ENCODE peak calls at places on chromosome 4, in seven cellular contexts. One of them, this sample, is unnamed.

GRCh38 chr4:151777471-151777870 is 16.7 kb upstream of the GATB start:
- DNase-seq in fibroblast of pulmonary artery: no peak
- DNase-seq in progenitor cell of endocrine pancreas: no peak
- DNase-seq in right lobe of liver: no peak
- DNase-seq in chondrocyte: no peak
- DNase-seq in adrenal gland: no peak
- DNase-seq in cardiac muscle cell: no peak
- DNase-seq in this sample: no peak

GRCh38 chr4:165364452-165365080 is 14.2 kb upstream of the CPE start:
- DNase-seq in right lobe of liver: no peak
- DNase-seq in cardiac muscle cell: no peak
- DNase-seq in fibroblast of pulmonary artery: peak; percentile 85
- DNase-seq in adrenal gland: no peak
- DNase-seq in chondrocyte: no peak
- DNase-seq in progenitor cell of endocrine pancreas: no peak
- DNase-seq in this sample: no peak

GRCh38 chr4:76374744-76375143 is 46.2 kb downstream of the CCDC158 start:
- DNase-seq in cardiac muscle cell: no peak
- DNase-seq in right lobe of liver: no peak
- DNase-seq in chondrocyte: no peak
- DNase-seq in adrenal gland: no peak
- DNase-seq in progenitor cell of endocrine pancreas: no peak
- DNase-seq in fibroblast of pulmonary artery: peak; percentile 1
- DNase-seq in this sample: no peak

GRCh38 chr4:4541040-4541631 is 712 bp downstream of the STX18 start:
- DNase-seq in fibroblast of pulmonary artery: peak; percentile 61
- DNase-seq in chondrocyte: no peak
- DNase-seq in cardiac muscle cell: peak; percentile 35
- DNase-seq in right lobe of liver: no peak
- DNase-seq in progenitor cell of endocrine pancreas: no peak
- DNase-seq in adrenal gland: peak; percentile 53
- DNase-seq in this sample: peak; percentile 17

GRCh38 chr4:21011106-21011505 is 310.8 kb downstream of the PACRGL start:
- DNase-seq in cardiac muscle cell: no peak
- DNase-seq in adrenal gland: no peak
- DNase-seq in chondrocyte: no peak
- DNase-seq in progenitor cell of endocrine pancreas: no peak
- DNase-seq in fibroblast of pulmonary artery: no peak
- DNase-seq in right lobe of liver: no peak
- DNase-seq in this sample: no peak

GRCh38 chr4:100796333-100796732 is 278.5 kb upstream of the EMCN start:
- DNase-seq in fibroblast of pulmonary artery: no peak
- DNase-seq in right lobe of liver: no peak
- DNase-seq in adrenal gland: no peak
- DNase-seq in cardiac muscle cell: no peak
- DNase-seq in progenitor cell of endocrine pancreas: no peak
- DNase-seq in chondrocyte: no peak
- DNase-seq in this sample: no peak

GRCh38 chr4:185210102-185210981 is 944 bp downstream of the SNX25 start:
- DNase-seq in fibroblast of pulmonary artery: peak; percentile 66
- DNase-seq in cardiac muscle cell: peak; percentile 59
- DNase-seq in right lobe of liver: peak; percentile 63
- DNase-seq in chondrocyte: no peak
- DNase-seq in progenitor cell of endocrine pancreas: peak; percentile 50
- DNase-seq in adrenal gland: peak; percentile 65
- DNase-seq in this sample: peak; percentile 59

GRCh38 chr4:74056858-74057562 is 18.5 kb upstream of the CXCL3 start:
- DNase-seq in progenitor cell of endocrine pancreas: no peak
- DNase-seq in cardiac muscle cell: no peak
- DNase-seq in right lobe of liver: no peak
- DNase-seq in fibroblast of pulmonary artery: peak; percentile 87
- DNase-seq in chondrocyte: no peak
- DNase-seq in adrenal gland: no peak
- DNase-seq in this sample: no peak

GRCh38 chr4:143404555-143404954 is 67.9 kb downstream of the GAB1 start:
- DNase-seq in right lobe of liver: no peak
- DNase-seq in cardiac muscle cell: no peak
- DNase-seq in progenitor cell of endocrine pancreas: no peak
- DNase-seq in adrenal gland: no peak
- DNase-seq in chondrocyte: no peak
- DNase-seq in fibroblast of pulmonary artery: no peak
- DNase-seq in this sample: no peak

GRCh38 chr4:100486496-100486895 is 31.3 kb downstream of the EMCN start:
- DNase-seq in cardiac muscle cell: no peak
- DNase-seq in progenitor cell of endocrine pancreas: no peak
- DNase-seq in fibroblast of pulmonary artery: no peak
- DNase-seq in chondrocyte: no peak
- DNase-seq in adrenal gland: no peak
- DNase-seq in right lobe of liver: no peak
- DNase-seq in this sample: no peak

GRCh38 chr4:16754104-16754503 is 144.3 kb downstream of the LDB2 start:
- DNase-seq in progenitor cell of endocrine pancreas: no peak
- DNase-seq in adrenal gland: no peak
- DNase-seq in right lobe of liver: no peak
- DNase-seq in chondrocyte: no peak
- DNase-seq in fibroblast of pulmonary artery: no peak
- DNase-seq in cardiac muscle cell: no peak
- DNase-seq in this sample: no peak

GRCh38 chr4:110130578-110131358 is 67.6 kb downstream of the ELOVL6 start:
- DNase-seq in fibroblast of pulmonary artery: no peak
- DNase-seq in adrenal gland: no peak
- DNase-seq in chondrocyte: no peak
- DNase-seq in right lobe of liver: no peak
- DNase-seq in progenitor cell of endocrine pancreas: no peak
- DNase-seq in cardiac muscle cell: no peak
- DNase-seq in this sample: no peak

GRCh38 chr4:16196482-16197393 is 29.5 kb downstream of the TAPT1 start:
- DNase-seq in cardiac muscle cell: peak; percentile 62
- DNase-seq in adrenal gland: no peak
- DNase-seq in fibroblast of pulmonary artery: peak; percentile 73
- DNase-seq in progenitor cell of endocrine pancreas: no peak
- DNase-seq in chondrocyte: no peak
- DNase-seq in right lobe of liver: no peak
- DNase-seq in this sample: no peak

GRCh38 chr4:55485821-55486220 is 60.9 kb downstream of the CLOCK start:
- DNase-seq in cardiac muscle cell: no peak
- DNase-seq in right lobe of liver: no peak
- DNase-seq in chondrocyte: no peak
- DNase-seq in fibroblast of pulmonary artery: no peak
- DNase-seq in progenitor cell of endocrine pancreas: no peak
- DNase-seq in adrenal gland: no peak
- DNase-seq in this sample: no peak

GRCh38 chr4:74793757-74794340 is 474 bp downstream of the BTC start:
- DNase-seq in fibroblast of pulmonary artery: peak; percentile 24
- DNase-seq in cardiac muscle cell: peak; percentile 65
- DNase-seq in chondrocyte: no peak
- DNase-seq in progenitor cell of endocrine pancreas: peak; percentile 58
- DNase-seq in adrenal gland: peak; percentile 51
- DNase-seq in right lobe of liver: peak; percentile 92
- DNase-seq in this sample: no peak

GRCh38 chr4:61201562-61202099 is 1.5 kb downstream of the ADGRL3 start:
- DNase-seq in progenitor cell of endocrine pancreas: peak; percentile 15
- DNase-seq in right lobe of liver: no peak
- DNase-seq in fibroblast of pulmonary artery: peak; percentile 2
- DNase-seq in chondrocyte: no peak
- DNase-seq in adrenal gland: no peak
- DNase-seq in cardiac muscle cell: peak; percentile 12
- DNase-seq in this sample: no peak

GRCh38 chr4:184536070-184536880 is 61.9 kb upstream of the IRF2 start:
- DNase-seq in cardiac muscle cell: no peak
- DNase-seq in progenitor cell of endocrine pancreas: no peak
- DNase-seq in adrenal gland: no peak
- DNase-seq in fibroblast of pulmonary artery: no peak
- DNase-seq in right lobe of liver: no peak
- DNase-seq in chondrocyte: no peak
- DNase-seq in this sample: no peak

GRCh38 chr4:145298885-145299284 is 118.5 kb upstream of the OTUD4 start:
- DNase-seq in cardiac muscle cell: no peak
- DNase-seq in adrenal gland: no peak
- DNase-seq in right lobe of liver: no peak
- DNase-seq in fibroblast of pulmonary artery: no peak
- DNase-seq in progenitor cell of endocrine pancreas: no peak
- DNase-seq in chondrocyte: no peak
- DNase-seq in this sample: no peak

GRCh38 chr4:3391422-3391821 is 50.3 kb upstream of the HGFAC start:
- DNase-seq in progenitor cell of endocrine pancreas: no peak
- DNase-seq in fibroblast of pulmonary artery: no peak
- DNase-seq in right lobe of liver: no peak
- DNase-seq in cardiac muscle cell: no peak
- DNase-seq in adrenal gland: peak; percentile 2
- DNase-seq in chondrocyte: no peak
- DNase-seq in this sample: no peak

GRCh38 chr4:7697326-7697725 is 242.3 kb downstream of the AFAP1 start:
- DNase-seq in chondrocyte: no peak
- DNase-seq in fibroblast of pulmonary artery: no peak
- DNase-seq in right lobe of liver: no peak
- DNase-seq in adrenal gland: no peak
- DNase-seq in cardiac muscle cell: no peak
- DNase-seq in progenitor cell of endocrine pancreas: no peak
- DNase-seq in this sample: no peak

GRCh38 chr4:7699040-7699439 is 240.6 kb downstream of the AFAP1 start:
- DNase-seq in adrenal gland: no peak
- DNase-seq in cardiac muscle cell: no peak
- DNase-seq in right lobe of liver: no peak
- DNase-seq in progenitor cell of endocrine pancreas: no peak
- DNase-seq in fibroblast of pulmonary artery: peak; percentile 75
- DNase-seq in chondrocyte: no peak
- DNase-seq in this sample: no peak

GRCh38 chr4:7699825-7700224 is 239.8 kb downstream of the AFAP1 start:
- DNase-seq in fibroblast of pulmonary artery: no peak
- DNase-seq in adrenal gland: no peak
- DNase-seq in chondrocyte: no peak
- DNase-seq in cardiac muscle cell: no peak
- DNase-seq in right lobe of liver: no peak
- DNase-seq in progenitor cell of endocrine pancreas: no peak
- DNase-seq in this sample: no peak

GRCh38 chr4:7697821-7698220 is 241.8 kb downstream of the AFAP1 start:
- DNase-seq in cardiac muscle cell: no peak
- DNase-seq in progenitor cell of endocrine pancreas: no peak
- DNase-seq in fibroblast of pulmonary artery: no peak
- DNase-seq in adrenal gland: no peak
- DNase-seq in right lobe of liver: no peak
- DNase-seq in chondrocyte: no peak
- DNase-seq in this sample: no peak

GRCh38 chr4:7698586-7698985 is 241.1 kb downstream of the AFAP1 start:
- DNase-seq in progenitor cell of endocrine pancreas: no peak
- DNase-seq in right lobe of liver: no peak
- DNase-seq in adrenal gland: no peak
- DNase-seq in chondrocyte: no peak
- DNase-seq in fibroblast of pulmonary artery: no peak
- DNase-seq in cardiac muscle cell: no peak
- DNase-seq in this sample: no peak
- TF ChIP-seq CTCF in progenitor cell of endocrine pancreas: no peak
- TF ChIP-seq CTCF in right lobe of liver: no peak
- TF ChIP-seq CTCF in adrenal gland: no peak
- TF ChIP-seq CTCF in chondrocyte: no peak
- TF ChIP-seq CTCF in fibroblast of pulmonary artery: no peak
- TF ChIP-seq CTCF in cardiac muscle cell: peak; percentile 36
- TF ChIP-seq CTCF in this sample: no peak

DNA sequence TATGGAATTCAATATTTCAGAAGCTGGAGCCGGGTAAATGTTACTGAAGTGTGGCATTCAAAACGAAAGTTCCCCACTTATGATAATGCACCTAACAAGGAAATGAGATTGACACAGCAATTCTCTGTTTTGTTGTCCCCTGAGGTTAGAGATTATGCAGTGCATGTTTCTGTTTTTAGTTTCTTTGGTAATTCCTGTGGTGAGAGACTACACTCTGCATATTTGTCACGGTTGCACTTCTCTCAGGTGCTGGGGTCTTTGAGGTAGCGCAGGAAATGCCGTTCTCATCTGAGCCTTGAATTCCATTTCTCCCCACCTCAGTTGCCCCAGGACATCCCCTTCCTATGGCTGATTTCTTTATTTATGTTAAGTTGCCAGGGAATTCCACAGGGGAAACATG is 15.3 kb upstream of the BEND4 start:
- DNase-seq in right lobe of liver: no peak
- DNase-seq in cardiac muscle cell: no peak
- DNase-seq in chondrocyte: no peak
- DNase-seq in progenitor cell of endocrine pancreas: no peak
- DNase-seq in fibroblast of pulmonary artery: no peak
- DNase-seq in adrenal gland: no peak
- DNase-seq in this sample: no peak
- TF ChIP-seq CTCF in right lobe of liver: no peak
- TF ChIP-seq CTCF in cardiac muscle cell: no peak
- TF ChIP-seq CTCF in chondrocyte: no peak
- TF ChIP-seq CTCF in progenitor cell of endocrine pancreas: no peak
- TF ChIP-seq CTCF in fibroblast of pulmonary artery: no peak
- TF ChIP-seq CTCF in adrenal gland: no peak
- TF ChIP-seq CTCF in this sample: no peak

GRCh38 chr4:189285377-189285776 is 655.3 kb upstream of the FRG1 start:
- DNase-seq in cardiac muscle cell: no peak
- DNase-seq in chondrocyte: no peak
- DNase-seq in right lobe of liver: no peak
- DNase-seq in fibroblast of pulmonary artery: no peak
- DNase-seq in progenitor cell of endocrine pancreas: no peak
- DNase-seq in adrenal gland: no peak
- DNase-seq in this sample: no peak
- TF ChIP-seq CTCF in cardiac muscle cell: no peak
- TF ChIP-seq CTCF in chondrocyte: no peak
- TF ChIP-seq CTCF in right lobe of liver: no peak
- TF ChIP-seq CTCF in fibroblast of pulmonary artery: no peak
- TF ChIP-seq CTCF in progenitor cell of endocrine pancreas: no peak
- TF ChIP-seq CTCF in adrenal gland: no peak
- TF ChIP-seq CTCF in this sample: no peak

GRCh38 chr4:171896426-171896825 is 83.2 kb downstream of the GALNTL6 start:
- DNase-seq in right lobe of liver: no peak
- DNase-seq in progenitor cell of endocrine pancreas: no peak
- DNase-seq in cardiac muscle cell: no peak
- DNase-seq in fibroblast of pulmonary artery: no peak
- DNase-seq in chondrocyte: no peak
- DNase-seq in adrenal gland: no peak
- DNase-seq in this sample: no peak

GRCh38 chr4:171891038-171891437 is 77.8 kb downstream of the GALNTL6 start:
- DNase-seq in adrenal gland: no peak
- DNase-seq in fibroblast of pulmonary artery: no peak
- DNase-seq in progenitor cell of endocrine pancreas: no peak
- DNase-seq in cardiac muscle cell: no peak
- DNase-seq in right lobe of liver: no peak
- DNase-seq in chondrocyte: no peak
- DNase-seq in this sample: no peak
- TF ChIP-seq CTCF in adrenal gland: no peak
- TF ChIP-seq CTCF in fibroblast of pulmonary artery: no peak
- TF ChIP-seq CTCF in progenitor cell of endocrine pancreas: no peak
- TF ChIP-seq CTCF in cardiac muscle cell: no peak
- TF ChIP-seq CTCF in right lobe of liver: no peak
- TF ChIP-seq CTCF in chondrocyte: no peak
- TF ChIP-seq CTCF in this sample: no peak

DNA sequence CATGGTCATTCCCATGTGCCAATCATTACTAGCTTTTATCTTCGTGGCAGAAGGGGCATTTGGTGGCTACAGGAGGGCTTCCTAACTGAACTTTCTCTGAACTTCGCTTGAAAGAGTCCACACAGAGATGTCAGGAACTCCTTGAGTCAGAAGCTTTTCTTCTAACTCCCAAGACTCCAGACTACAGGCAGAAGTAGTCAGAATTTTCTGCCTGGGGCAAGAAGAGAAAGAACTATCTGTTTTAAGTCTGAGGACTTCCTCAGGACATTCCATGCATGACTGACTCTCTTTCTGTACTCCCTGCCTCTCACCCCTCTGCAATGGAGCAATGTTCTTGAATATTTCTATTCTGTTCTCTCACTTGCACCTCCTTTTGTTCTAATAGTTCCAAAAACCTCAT is 170.5 kb upstream of the TBC1D9 start:
- DNase-seq in fibroblast of pulmonary artery: no peak
- DNase-seq in right lobe of liver: no peak
- DNase-seq in progenitor cell of endocrine pancreas: no peak
- DNase-seq in chondrocyte: no peak
- DNase-seq in cardiac muscle cell: no peak
- DNase-seq in adrenal gland: no peak
- DNase-seq in this sample: no peak
- TF ChIP-seq CTCF in fibroblast of pulmonary artery: no peak
- TF ChIP-seq CTCF in right lobe of liver: no peak
- TF ChIP-seq CTCF in progenitor cell of endocrine pancreas: no peak
- TF ChIP-seq CTCF in chondrocyte: no peak
- TF ChIP-seq CTCF in cardiac muscle cell: no peak
- TF ChIP-seq CTCF in adrenal gland: no peak
- TF ChIP-seq CTCF in this sample: no peak